ENCODE peak calls at places on chromosomes 13 and 19, in five cellular contexts. T is left ventricle myocardium inferior, K is colonic mucosa, W is tibial nerve, M is PC-3. A is an unnamed sample.

GRCh38 chr13:110168999-110169933 is 137.7 kb downstream of the COL4A1 start:
- DNase-seq in T (no peak), K (no peak), W (no peak), M (no peak), A (no peak)

GRCh38 chr19:10858204-10858828 is 10.1 kb downstream of the C19orf38 start:
- DNase-seq in T (no peak), K (no peak), W (no peak), M (peak; percentile 42), A (no peak)

GRCh38 chr13:97329331-97329730 is 104.6 kb upstream of the RAP2A start:
- DNase-seq in T (no peak), K (no peak), W (no peak), M (no peak), A (peak; percentile 24)

GRCh38 chr13:73954808-73955207 is 179.4 kb downstream of the KLF12 start:
- DNase-seq in T (no peak), K (no peak), W (no peak), M (no peak), A (no peak)

GRCh38 chr19:42693760-42694350 is 46.4 kb downstream of the PSG3 start:
- DNase-seq in T (no peak), K (no peak), W (no peak), M (peak; percentile 75), A (peak; percentile 58)

GRCh38 chr19:39166571-39167391 is 30.0 kb upstream of the NCCRP1 start:
- DNase-seq in T (peak; percentile 73), K (peak; percentile 92), W (no peak), M (peak; percentile 44), A (no peak)

GRCh38 chr19:46232468-46232867 is 2.9 kb downstream of the IGFL1 start:
- DNase-seq in T (no peak), K (no peak), W (no peak), M (no peak), A (no peak)

GRCh38 chr19:43768273-43769050 is 12.3 kb downstream of the KCNN4 start:
- DNase-seq in T (peak; percentile 33), K (peak; percentile 77), W (no peak), M (peak; percentile 43), A (no peak)

GRCh38 chr19:29845576-29846176 is 33.9 kb downstream of the CCNE1 start:
- DNase-seq in T (no peak), K (peak; percentile 67), W (no peak), M (no peak), A (peak; percentile 51)

GRCh38 chr13:59982631-59983382 is 180.9 kb downstream of the DIAPH3 start:
- DNase-seq in T (no peak), K (no peak), W (no peak), M (no peak), A (no peak)

GRCh38 chr19:457636-458035 is 3.2 kb downstream of the SHC2 start:
- DNase-seq in T (no peak), K (no peak), W (no peak), M (no peak), A (no peak)

GRCh38 chr13:112207124-112207523 is 140.2 kb downstream of the SOX1 start:
- DNase-seq in T (no peak), K (no peak), W (no peak), M (no peak), A (no peak)

GRCh38 chr13:106446011-106446410 is 89.5 kb downstream of the EFNB2 start:
- DNase-seq in T (no peak), K (no peak), W (no peak), M (peak; percentile 22), A (no peak)

GRCh38 chr19:39237200-39238184 is 7.3 kb downstream of the IFNL3 start:
- DNase-seq in T (no peak), K (peak; percentile 61), W (no peak), M (peak; percentile 52), A (no peak)

GRCh38 chr13:111115051-111115840 is at the start of gene ARHGEF7:
- DNase-seq in T (no peak), K (no peak), W (no peak), M (no peak), A (no peak)

GRCh38 chr19:3336680-3337523 is 29.5 kb upstream of the NFIC start:
- DNase-seq in T (peak; percentile 90), K (peak; percentile 82), W (peak; percentile 71), M (no peak), A (peak; percentile 94)

GRCh38 chr19:10114651-10115391 is 3.3 kb downstream of the P2RY11 start:
- DNase-seq in T (no peak), K (no peak), W (no peak), M (peak; percentile 39), A (peak; percentile 53)

GRCh38 chr13:106570354-106570822 is 2.5 kb upstream of the ARGLU1 start:
- DNase-seq in T (peak; percentile 75), K (peak; percentile 52), W (peak; percentile 20), M (no peak), A (peak; percentile 38)

GRCh38 chr19:49142866-49143335 is 12.3 kb downstream of the HRC start:
- DNase-seq in T (peak; percentile 92), K (peak; percentile 92), W (no peak), M (peak; percentile 88), A (peak; percentile 96)

GRCh38 chr13:79525458-79525857 is 44.5 kb downstream of the NDFIP2 start:
- DNase-seq in T (no peak), K (no peak), W (no peak), M (peak; percentile 69), A (no peak)

GRCh38 chr13:75635101-75635620 is 969 bp upstream of the LMO7 start:
- DNase-seq in T (no peak), K (no peak), W (no peak), M (no peak), A (peak; percentile 38)

GRCh38 chr13:65600702-65601101 is 1629.4 kb downstream of the PCDH9 start:
- DNase-seq in T (no peak), K (no peak), W (no peak), M (peak; percentile 59), A (peak; percentile 71)

GRCh38 chr19:45136507-45137178 is 24.1 kb downstream of the NKPD1 start:
- DNase-seq in T (no peak), K (no peak), W (no peak), M (no peak), A (no peak)

GRCh38 chr13:73697166-73697565 is 437.0 kb downstream of the KLF12 start:
- DNase-seq in T (no peak), K (no peak), W (no peak), M (no peak), A (no peak)

GRCh38 chr13:23722726-23723453 is 152.7 kb downstream of the TNFRSF19 start:
- DNase-seq in T (no peak), K (no peak), W (no peak), M (no peak), A (no peak)

GRCh38 chr19:35497406-35497805 is 7.1 kb upstream of the KRTDAP start:
- DNase-seq in T (no peak), K (no peak), W (no peak), M (no peak), A (no peak)

GRCh38 chr19:41528106-41528505 is 47.9 kb upstream of the CEACAM21 start:
- DNase-seq in T (no peak), K (no peak), W (no peak), M (no peak), A (no peak)

GRCh38 chr19:41529484-41530183 is 46.3 kb upstream of the CEACAM21 start:
- DNase-seq in T (no peak), K (no peak), W (no peak), M (no peak), A (no peak)

GRCh38 chr19:41530761-41531301 is 45.1 kb upstream of the CEACAM21 start:
- DNase-seq in T (no peak), K (no peak), W (no peak), M (no peak), A (no peak)

GRCh38 chr19:41531438-41532311 is 44.3 kb upstream of the CEACAM21 start:
- DNase-seq in T (peak; percentile 79), K (peak; percentile 59), W (peak; percentile 56), M (no peak), A (peak; percentile 58)

GRCh38 chr19:41530184-41530534 is 45.8 kb upstream of the CEACAM21 start:
- DNase-seq in T (no peak), K (no peak), W (no peak), M (no peak), A (no peak)
- H3K9me3 ChIP-seq in T (peaks cover 27% of the 10 kb centered on the region), K (no peaks in the 10 kb centered on the region), W (no peaks in the 10 kb centered on the region), M (peaks cover 10% of the 10 kb centered on the region), A (peaks cover 3% of the 10 kb centered on the region)

GRCh38 chr19:14542721-14543328 is 13.4 kb downstream of the TECR start:
- DNase-seq in T (no peak), K (no peak), W (no peak), M (no peak), A (no peak)

GRCh38 chr19:14533450-14533849 is 4.1 kb downstream of the TECR start:
- DNase-seq in T (no peak), K (no peak), W (no peak), M (no peak), A (no peak)

GRCh38 chr19:14540741-14541525 is 11.5 kb downstream of the TECR start:
- DNase-seq in T (no peak), K (no peak), W (no peak), M (no peak), A (no peak)

DNA sequence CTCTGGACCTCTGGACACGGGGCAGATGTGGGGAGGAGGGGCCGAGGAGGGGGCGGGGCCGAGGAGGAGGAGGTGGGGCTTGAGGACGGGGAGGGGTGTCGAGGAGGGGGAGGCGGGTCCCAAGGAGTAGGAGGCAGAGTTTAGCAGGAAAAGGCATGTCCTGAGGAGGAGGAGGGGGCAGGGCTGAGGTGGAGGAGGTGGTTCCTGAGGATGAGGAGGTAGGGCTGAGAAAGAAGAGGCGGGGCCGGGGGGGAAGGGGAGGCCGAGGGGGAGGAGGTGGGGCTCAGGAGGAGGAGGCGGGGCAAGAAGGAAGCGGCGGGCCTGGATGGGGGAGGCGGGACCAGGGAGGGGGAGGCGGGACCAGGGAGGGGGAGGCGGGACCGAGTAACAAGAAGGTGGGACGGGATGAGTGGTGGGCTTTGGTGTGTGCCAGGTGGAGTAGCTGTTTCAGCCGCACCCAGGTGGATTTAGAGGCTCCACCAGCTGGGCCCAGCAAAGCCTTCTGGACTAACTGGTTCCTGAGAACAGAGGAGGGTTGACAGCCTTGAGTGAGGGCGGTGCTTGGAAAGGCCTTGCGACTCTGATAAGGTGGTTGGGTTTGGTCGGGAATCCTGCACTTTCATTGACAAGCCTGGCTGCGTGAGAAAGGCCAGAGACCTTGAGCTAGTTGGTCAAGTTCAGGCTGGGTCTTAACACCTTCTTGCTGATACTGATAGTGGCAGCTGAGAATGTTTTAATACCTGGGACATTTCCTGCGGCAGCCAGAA is 7.7 kb downstream of the TECR start:
- DNase-seq in T (peak; percentile 72), K (peak; percentile 91), W (no peak), M (peak; percentile 88), A (peak; percentile 53)
- H3K4me3 ChIP-seq in T (peak overlapping the region; percentile 57), K (peak overlapping the region; percentile 17), W (no peak overlapping the region), M (peak overlapping the region; percentile 56), A (no peak overlapping the region)

GRCh38 chr19:23547156-23547555 is 139.9 kb downstream of the ZNF675 start:
- DNase-seq in T (no peak), K (no peak), W (no peak), M (no peak), A (no peak)
- H3K9me3 ChIP-seq in T (no peaks in the 10 kb centered on the region), K (no peaks in the 10 kb centered on the region), W (no peaks in the 10 kb centered on the region), M (peaks cover 25% of the 10 kb centered on the region), A (no peaks in the 10 kb centered on the region)

GRCh38 chr19:17445526-17446165 is 2.8 kb downstream of the TMEM221 start:
- DNase-seq in T (no peak), K (no peak), W (no peak), M (no peak), A (no peak)
- H3K4me3 ChIP-seq in T (no peak overlapping the region), K (no peak overlapping the region), W (no peak overlapping the region), M (no peak overlapping the region), A (no peak overlapping the region)

DNA sequence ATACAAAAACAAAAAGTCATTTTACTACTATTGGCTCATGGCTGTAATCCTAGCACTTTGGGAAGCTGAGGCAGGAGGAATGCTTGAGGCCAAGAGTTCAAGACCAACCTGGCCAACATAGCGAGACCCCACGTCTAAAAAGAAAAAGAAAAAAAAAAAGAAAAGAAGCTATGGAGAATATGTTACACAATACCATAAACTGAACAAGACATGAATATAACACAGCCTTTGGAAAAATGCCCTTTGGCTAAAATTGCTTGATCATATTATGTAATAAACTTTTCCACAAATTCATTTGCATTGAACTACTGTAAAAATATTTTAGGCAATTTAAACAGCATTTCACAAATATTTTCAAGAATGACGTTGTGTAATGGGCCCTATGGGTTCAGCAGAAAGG is 3.7 kb upstream of the ZNF415 start:
- DNase-seq in T (no peak), K (no peak), W (no peak), M (no peak), A (no peak)
- H3K9me3 ChIP-seq in T (peaks cover 53% of the 10 kb centered on the region), K (peaks cover 7% of the 10 kb centered on the region), W (peaks cover 8% of the 10 kb centered on the region), M (peaks cover 33% of the 10 kb centered on the region), A (peaks cover 13% of the 10 kb centered on the region)

A was measured in MG63.